ENCODE peak calls at places on chromosomes 11 and 22, in nine cellular contexts. I is esophagus squamous epithelium; M is stimulated activated CD4-positive, alpha-beta T cell treated with anti-CD3 and anti-CD28 coated beads, Interleukin-4, amount 100 ng/mL, for 1 hour; H is GM23248; R is T-cell; A is mesenchymal stem cell; L is amniotic stem cell; S is ELR; W is activated T-helper 1 cell treated with Interleukin-2 at 50 U/mL for 16 hours. O is an unnamed sample.

GRCh38 chr11:35166369-35167360 is 27.7 kb downstream of the CD44 start:
- DNase-seq in L (peak), H (peak), A (peak), W (no peak), M (peak), I (no peak), S (peak), R (peak), O (no peak)

GRCh38 chr11:44188643-44189042 is 93.2 kb downstream of the EXT2 start:
- DNase-seq in A (peak), M (no peak), R (no peak), I (no peak), L (no peak), H (peak), W (no peak), S (no peak), O (no peak)

GRCh38 chr11:32297629-32298028 is 137.7 kb downstream of the WT1 start:
- DNase-seq in L (no peak), M (no peak), I (no peak), H (peak), W (no peak), S (peak), R (no peak), A (peak), O (no peak)

GRCh38 chr22:49599039-49599438 is 228.6 kb downstream of the BRD1 start:
- DNase-seq in H (no peak), R (no peak), I (no peak), S (no peak), W (no peak), A (no peak), M (no peak), L (no peak), O (no peak)

GRCh38 chr11:78310500-78310909 is 107.1 kb downstream of the GAB2 start:
- DNase-seq in H (peak), I (no peak), S (no peak), L (no peak), M (no peak), W (no peak), A (no peak), R (no peak), O (no peak)

GRCh38 chr11:71190551-71190950 is 61.8 kb downstream of the SHANK2 start:
- DNase-seq in R (no peak), L (no peak), A (no peak), H (no peak), M (no peak), I (no peak), W (no peak), S (no peak), O (no peak)

GRCh38 chr22:24338701-24339451 is 68.2 kb downstream of the SPECC1L start:
- DNase-seq in A (peak), H (peak), R (no peak), S (no peak), I (no peak), W (no peak), M (no peak), L (no peak), O (no peak)

GRCh38 chr22:37428649-37429586 is 1.6 kb upstream of the ELFN2 start:
- DNase-seq in W (peak), A (peak), S (peak), I (no peak), M (peak), H (peak), L (no peak), R (peak), O (peak)

GRCh38 chr22:24471570-24471969 is 23.6 kb upstream of the UPB1 start:
- DNase-seq in I (no peak), W (no peak), S (no peak), R (no peak), A (no peak), H (no peak), L (no peak), M (no peak), O (no peak)

GRCh38 chr22:37675930-37676571 is 615 bp downstream of the LGALS1 start:
- DNase-seq in S (peak), I (no peak), M (no peak), A (peak), L (no peak), H (peak), R (no peak), W (no peak), O (no peak)

GRCh38 chr11:93248602-93249001 is 50.8 kb upstream of the SLC36A4 start:
- DNase-seq in M (no peak), I (no peak), R (no peak), W (no peak), L (no peak), H (peak), A (peak), S (peak), O (no peak)

GRCh38 chr11:111457731-111458368 is 54.3 kb downstream of the BTG4 start:
- DNase-seq in I (no peak), S (no peak), H (no peak), L (no peak), R (no peak), A (no peak), W (no peak), M (no peak), O (no peak)

GRCh38 chr11:113773092-113773415 is 438 bp downstream of the ZW10 start:
- DNase-seq in L (no peak), M (no peak), H (peak), W (no peak), S (peak), R (no peak), I (no peak), A (no peak), O (no peak)

GRCh38 chr11:63680842-63681207 is 475 bp upstream of the RTN3 start:
- DNase-seq in I (no peak), R (no peak), W (no peak), H (peak), S (peak), M (peak), A (no peak), L (no peak), O (no peak)

GRCh38 chr11:112481431-112481830 is 220.8 kb upstream of the PLET1 start:
- DNase-seq in A (no peak), M (no peak), H (no peak), R (no peak), L (no peak), S (no peak), I (no peak), W (no peak), O (no peak)

GRCh38 chr11:64235427-64236161 is 1.2 kb downstream of the VEGFB start:
- DNase-seq in L (no peak), A (no peak), H (no peak), S (no peak), I (no peak), W (no peak), M (no peak), R (no peak), O (no peak)

GRCh38 chr11:47123094-47123493 is 53.6 kb downstream of the ARFGAP2 start:
- DNase-seq in S (no peak), I (no peak), M (no peak), A (no peak), W (no peak), R (no peak), L (no peak), H (no peak), O (no peak)

GRCh38 chr11:61776561-61777075 is 15.8 kb downstream of the TMEM258 start:
- DNase-seq in M (peak), L (peak), S (peak), R (peak), W (peak), I (no peak), H (peak), A (peak), O (no peak)

GRCh38 chr11:10072841-10073240 is 221.2 kb downstream of the SBF2 start:
- DNase-seq in A (no peak), S (peak), W (no peak), M (no peak), L (no peak), H (peak), R (no peak), I (no peak), O (no peak)

GRCh38 chr11:108142304-108142703 is 20.9 kb downstream of the ACAT1 start:
- DNase-seq in L (no peak), R (no peak), S (no peak), M (no peak), A (no peak), I (no peak), H (no peak), W (no peak), O (no peak)

GRCh38 chr11:70033711-70034070 is 44.4 kb upstream of the ANO1 start:
- DNase-seq in L (no peak), I (no peak), S (no peak), R (no peak), W (no peak), A (no peak), M (no peak), H (no peak), O (no peak)

GRCh38 chr11:47373876-47374820 is 4.2 kb downstream of the SPI1 start:
- DNase-seq in S (peak), L (peak), I (no peak), R (peak), W (peak), A (peak), H (peak), M (peak), O (peak)

GRCh38 chr11:4092031-4092430 is 2.6 kb upstream of the RRM1 start:
- DNase-seq in M (no peak), S (no peak), L (no peak), H (no peak), R (no peak), A (no peak), W (no peak), I (no peak), O (no peak)

GRCh38 chr11:111298466-111299110 is at the start of gene POU2AF3:
- DNase-seq in L (no peak), M (no peak), R (no peak), S (no peak), A (no peak), H (peak), I (no peak), W (no peak), O (no peak)

GRCh38 chr22:49140921-49141680 is 686.6 kb downstream of the BRD1 start:
- DNase-seq in S (no peak), R (no peak), M (no peak), W (no peak), A (no peak), H (no peak), I (no peak), L (no peak), O (no peak)

GRCh38 chr11:107549253-107549953 is 16.1 kb downstream of the ALKBH8 start:
- DNase-seq in M (no peak), L (peak), A (peak), I (no peak), W (no peak), H (peak), S (peak), R (peak), O (no peak)

GRCh38 chr11:133787379-133788103 is 57.8 kb downstream of the SPATA19 start:
- DNase-seq in W (no peak), L (no peak), I (no peak), A (no peak), R (no peak), M (no peak), H (no peak), S (no peak), O (no peak)

GRCh38 chr11:44992181-44992582 is 41.5 kb upstream of the TP53I11 start:
- DNase-seq in H (peak), S (peak), I (no peak), W (no peak), R (no peak), A (no peak), L (no peak), M (no peak), O (no peak)

GRCh38 chr11:59206635-59207034 is 6.1 kb downstream of the MPEG1 start:
- DNase-seq in I (no peak), L (no peak), R (no peak), M (no peak), W (no peak), H (peak), A (peak), S (peak), O (no peak)

GRCh38 chr11:102798012-102798746 is at the start of gene MMP1:
- DNase-seq in S (peak), R (no peak), W (no peak), L (no peak), A (peak), M (no peak), I (no peak), H (peak), O (no peak)

GRCh38 chr11:83612891-83613766 is 327.0 kb upstream of the CCDC90B start:
- DNase-seq in S (no peak), W (no peak), R (no peak), M (no peak), H (no peak), I (no peak), L (no peak), A (no peak), O (no peak)

GRCh38 chr11:69881467-69882269 is 62.5 kb upstream of the FGF3 start:
- DNase-seq in A (no peak), M (no peak), I (no peak), H (no peak), R (no peak), W (no peak), L (no peak), S (no peak), O (no peak)

GRCh38 chr11:57873196-57873911 is 111.8 kb downstream of the CTNND1 start:
- DNase-seq in R (no peak), H (peak), I (no peak), S (peak), A (no peak), W (no peak), M (no peak), L (no peak), O (no peak)

GRCh38 chr11:67356867-67357561 is 3.7 kb upstream of the POLD4 start:
- DNase-seq in M (peak), R (peak), I (no peak), H (peak), S (peak), L (peak), A (peak), W (peak), O (peak)

GRCh38 chr11:108929241-108929640 is 264.4 kb downstream of the DDX10 start:
- DNase-seq in W (no peak), M (no peak), H (peak), A (peak), L (peak), S (peak), I (no peak), R (no peak), O (no peak)

GRCh38 chr11:67507242-67507890 is 596 bp downstream of the CDK2AP2 start:
- DNase-seq in H (peak), I (no peak), S (peak), A (no peak), W (no peak), M (no peak), L (no peak), R (peak), O (no peak)

GRCh38 chr11:96763244-96763643 is 373.4 kb downstream of the JRKL start:
- DNase-seq in H (no peak), W (no peak), M (no peak), A (no peak), I (no peak), R (no peak), S (no peak), L (no peak), O (no peak)

O was measured in T-helper 17 cell.